ENCODE peak calls at places on chromosome 22, in four cellular contexts. X is A549, Y is HepG2, H is K562. M is an unnamed sample.

GRCh38 chr22:49367016-49367697 is 460.5 kb downstream of the BRD1 start:
- DNase-seq in H (no peak), X (no peak), Y (no peak), M (no peak)

GRCh38 chr22:49015993-49016908 is 811.4 kb downstream of the BRD1 start:
- DNase-seq in Y (peak), X (no peak), H (no peak), M (no peak)

GRCh38 chr22:45009881-45010531 is at the start of gene PHF21B:
- DNase-seq in X (peak), H (peak), Y (no peak), M (peak)

GRCh38 chr22:38177926-38178604 is 3.6 kb downstream of the PLA2G6 start:
- DNase-seq in Y (peak), X (peak), H (peak), M (peak)

GRCh38 chr22:20531154-20531403 is 23.7 kb downstream of the MED15 start:
- DNase-seq in Y (no peak), X (no peak), H (no peak), M (no peak)

GRCh38 chr22:44734801-44735517 is 17.4 kb upstream of the ARHGAP8 start:
- DNase-seq in X (no peak), Y (no peak), H (no peak), M (no peak)

GRCh38 chr22:20245577-20246367 is 22.3 kb downstream of the RTN4R start:
- DNase-seq in X (no peak), Y (no peak), H (no peak), M (no peak)

GRCh38 chr22:31604137-31604705 is 57.8 kb downstream of the PISD start:
- DNase-seq in H (no peak), X (no peak), Y (no peak), M (no peak)

GRCh38 chr22:23085785-23086184 is 15.5 kb downstream of the GNAZ start:
- DNase-seq in H (peak), X (no peak), Y (no peak), M (no peak)

GRCh38 chr22:42720263-42721044 is at the start of gene A4GALT:
- DNase-seq in H (no peak), X (no peak), Y (no peak), M (no peak)

GRCh38 chr22:20581503-20582170 is 74.2 kb downstream of the MED15 start:
- DNase-seq in Y (no peak), H (no peak), X (no peak), M (no peak)

GRCh38 chr22:47144076-47144765 is 381.8 kb downstream of the TBC1D22A start:
- DNase-seq in H (no peak), Y (no peak), X (no peak), M (no peak)

GRCh38 chr22:48287031-48287430 is 1524.6 kb downstream of the TBC1D22A start:
- DNase-seq in H (no peak), Y (no peak), X (no peak), M (no peak)

GRCh38 chr22:23216331-23217170 is 36.2 kb downstream of the BCR start:
- DNase-seq in Y (peak), H (peak), X (no peak), M (no peak)

GRCh38 chr22:20809538-20810185 is 35.7 kb downstream of the SERPIND1 start:
- DNase-seq in H (no peak), Y (no peak), X (no peak), M (no peak)

GRCh38 chr22:45645526-45646414 is 25.9 kb upstream of the ATXN10 start:
- DNase-seq in Y (no peak), X (peak), H (peak), M (peak)

GRCh38 chr22:18033204-18033998 is 9.0 kb upstream of the MICAL3 start:
- DNase-seq in H (no peak), Y (no peak), X (no peak), M (peak)

GRCh38 chr22:45977551-45978274 is 751 bp upstream of the WNT7B start:
- DNase-seq in H (no peak), X (no peak), Y (no peak), M (peak)

GRCh38 chr22:39266398-39267030 is 21.7 kb upstream of the PDGFB start:
- DNase-seq in H (no peak), Y (peak), X (no peak), M (peak)
- TF ChIP-seq MAZ in H (no peak), Y (no peak), X (no peak), M (no peak)

DNA sequence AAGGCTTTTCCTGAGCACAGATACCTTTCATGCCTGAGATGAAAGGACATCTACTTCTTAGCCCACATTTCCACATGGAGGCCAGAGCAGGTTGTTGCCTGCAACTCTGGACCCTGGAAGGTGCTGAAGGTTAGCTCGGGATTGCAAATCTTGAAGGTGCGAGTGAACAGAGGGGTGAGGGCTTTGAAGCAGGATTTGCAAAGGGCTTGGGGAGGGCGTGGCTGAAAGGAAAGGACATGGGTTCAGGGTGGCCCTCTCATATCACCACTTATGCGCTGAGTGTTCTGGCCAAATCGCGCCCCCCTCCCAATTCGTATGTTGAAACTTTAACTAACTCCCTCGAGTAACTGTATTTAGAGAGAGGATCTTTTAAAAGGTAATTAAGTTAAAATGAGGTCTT is 501.6 kb downstream of the MIAT start:
- DNase-seq in Y (no peak), X (no peak), H (no peak), M (no peak)
- TF ChIP-seq MAZ in Y (no peak), X (no peak), H (no peak), M (no peak)

GRCh38 chr22:36274547-36274946 is 21.6 kb downstream of the APOL1 start:
- DNase-seq in Y (no peak), H (no peak), X (no peak), M (no peak)
- TF ChIP-seq MAZ in Y (no peak), H (no peak), X (no peak), M (no peak)

DNA sequence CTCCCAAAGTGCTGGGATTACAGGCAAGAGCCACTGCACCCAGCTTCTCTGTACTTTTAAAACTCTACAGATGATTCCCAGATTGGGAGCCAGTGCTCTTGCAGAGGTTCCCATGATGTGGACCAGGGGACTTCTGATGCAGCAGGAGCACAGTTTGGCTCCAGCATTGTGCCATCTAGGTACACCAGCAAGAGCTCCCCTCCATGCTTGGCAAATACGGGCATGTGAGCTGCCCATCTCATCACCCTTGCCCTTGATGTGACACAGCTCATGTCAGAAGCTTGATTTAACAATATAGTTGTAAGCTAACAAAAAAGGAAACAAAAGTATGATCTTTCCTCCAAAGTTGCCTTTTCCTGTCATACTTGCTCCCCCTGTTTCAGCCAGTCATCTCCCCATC is 28.7 kb downstream of the SNU13 start:
- DNase-seq in Y (no peak), H (no peak), X (no peak), M (no peak)
- TF ChIP-seq MAZ in Y (no peak), H (no peak), X (no peak), M (no peak)

GRCh38 chr22:29143848-29144785 is 61.6 kb upstream of the EMID1 start:
- DNase-seq in Y (no peak), H (no peak), X (no peak), M (no peak)
- TF ChIP-seq MAZ in Y (no peak), H (no peak), X (no peak), M (no peak)

DNA sequence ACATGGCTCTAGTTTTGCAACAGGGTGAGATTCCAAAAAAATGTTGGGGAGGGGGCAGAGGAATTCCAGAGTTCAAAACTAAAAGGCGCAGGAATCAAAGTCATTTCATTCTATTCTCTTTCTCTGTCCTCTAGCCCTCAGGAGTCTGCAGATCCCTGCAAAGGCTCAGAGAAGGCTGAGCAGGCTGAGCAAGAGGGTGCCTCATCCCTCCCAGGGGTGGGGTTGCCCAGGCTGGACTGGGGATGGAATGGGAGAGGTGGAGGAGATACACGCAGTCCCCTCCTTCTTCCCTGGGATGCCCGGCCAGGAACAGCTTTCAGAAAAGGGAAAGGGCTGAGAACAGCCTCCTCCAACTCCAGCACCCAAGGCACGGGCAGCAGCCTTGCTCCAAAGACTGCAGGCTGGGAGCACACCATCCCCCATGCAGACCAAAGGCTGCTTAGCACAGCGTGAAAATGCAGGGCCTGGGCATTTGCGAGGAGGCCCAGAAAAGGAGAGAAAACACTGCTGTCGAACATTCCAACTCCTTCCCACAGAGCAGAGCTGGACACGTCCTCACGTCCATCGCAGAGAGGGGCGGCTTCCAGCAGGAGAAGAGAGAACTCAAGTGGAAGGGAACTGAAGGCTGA is 51.8 kb downstream of the MN1 start:
- DNase-seq in X (no peak), Y (no peak), H (no peak), M (peak)
- TF ChIP-seq MAZ in X (no peak), Y (no peak), H (no peak), M (no peak)